ENCODE peak calls at places on chromosomes 4 and X, in seven cellular contexts. L, B, D, V, E, S and F are unnamed samples.

GRCh38 chr4:127782275-127783025 is at the start of gene HSPA4L:
- DNase-seq in V (peak), D (peak), L (peak), S (peak), B (peak), E (peak), F (peak)

GRCh38 chrX:8191022-8191421 is 20.0 kb upstream of the VCX2 start:
- DNase-seq in L (no peak), B (no peak), V (peak), E (no peak), S (no peak), D (no peak), F (peak)

GRCh38 chr4:37680089-37680488 is 6.1 kb downstream of the RELL1 start:
- DNase-seq in B (no peak), L (no peak), D (no peak), E (no peak), S (no peak), V (no peak), F (no peak)

GRCh38 chr4:99886146-99886545 is 8.1 kb downstream of the LAMTOR3 start:
- DNase-seq in L (no peak), B (peak), D (no peak), S (no peak), V (peak), E (peak), F (peak)

GRCh38 chr4:73250642-73251041 is 8.0 kb downstream of the ANKRD17 start:
- DNase-seq in B (no peak), E (no peak), V (no peak), S (no peak), D (no peak), L (no peak), F (no peak)

GRCh38 chr4:118278473-118279274 is 74.1 kb downstream of the PRSS12 start:
- DNase-seq in E (peak), D (peak), V (peak), B (peak), L (peak), S (peak), F (peak)

GRCh38 chr4:176432811-176433540 is 113.2 kb downstream of the SPCS3 start:
- DNase-seq in B (no peak), S (no peak), D (no peak), V (no peak), E (peak), L (no peak), F (peak)

GRCh38 chrX:128975716-128976115 is 547.6 kb downstream of the SMARCA1 start:
- DNase-seq in V (peak), D (peak), L (peak), S (peak), B (peak), E (no peak), F (no peak)

GRCh38 chr4:144738649-144739048 is 92.7 kb downstream of the HHIP start:
- DNase-seq in E (no peak), B (no peak), S (no peak), L (no peak), V (no peak), D (no peak), F (no peak)

GRCh38 chr4:8819019-8819418 is 52.6 kb downstream of the HMX1 start:
- DNase-seq in S (no peak), E (no peak), D (no peak), L (no peak), B (no peak), V (no peak), F (no peak)
- H3K4me2 ChIP-seq in S (no peak), E (no peak), D (peak), L (peak), B (no peak), V (no peak), F (no peak)

DNA sequence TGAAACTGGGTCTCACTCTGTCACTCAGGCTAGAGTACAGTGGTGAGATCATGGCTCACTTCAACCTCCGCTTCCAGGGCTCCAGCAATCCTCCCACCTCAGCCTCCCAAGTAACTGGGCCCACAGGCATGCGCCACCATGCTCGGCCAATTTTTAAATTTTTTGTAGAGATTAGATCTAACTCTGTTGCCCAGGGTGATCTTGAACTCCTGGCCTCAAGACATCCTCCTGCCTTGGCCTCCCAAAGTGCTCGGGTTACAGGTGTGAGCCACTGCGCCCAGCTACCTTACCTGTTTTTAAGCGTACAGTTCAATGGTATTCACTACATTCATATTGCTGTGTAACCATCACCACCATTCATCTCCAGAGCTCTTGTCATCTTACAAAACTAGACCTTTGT is 41.5 kb downstream of the ING2 start:
- DNase-seq in V (no peak), B (no peak), E (no peak), S (no peak), L (no peak), D (no peak), F (no peak)
- H2AFZ ChIP-seq in V (no peak), B (no peak), E (no peak), S (no peak), L (no peak), D (no peak), F (no peak)

GRCh38 chrX:11953615-11954014 is 184.7 kb upstream of the FRMPD4 start:
- DNase-seq in E (peak), S (no peak), V (peak), D (no peak), L (no peak), B (peak), F (peak)
- H3K4me2 ChIP-seq in E (peak), S (no peak), V (peak), D (no peak), L (no peak), B (no peak), F (no peak)

DNA sequence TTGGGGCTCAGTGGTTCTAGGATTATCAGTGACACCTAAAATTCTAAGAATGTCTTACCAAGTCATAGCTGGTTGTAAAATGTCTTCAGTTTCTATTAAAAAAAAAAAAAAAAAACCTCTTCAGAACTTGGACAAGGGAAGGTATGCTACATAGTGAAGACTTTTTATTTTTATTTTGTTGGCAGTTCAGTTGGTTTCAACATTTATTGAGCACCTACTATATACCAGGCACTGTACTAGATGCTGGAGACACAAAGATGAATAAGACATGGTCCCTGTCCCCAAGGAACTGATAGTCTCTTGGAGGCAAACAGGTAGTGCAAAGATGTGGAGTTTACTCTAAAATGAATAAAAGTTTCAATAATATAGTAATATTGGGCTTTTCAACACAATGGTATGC is 8.9 kb upstream of the BBS7 start:
- DNase-seq in B (no peak), E (no peak), S (no peak), D (no peak), L (no peak), V (no peak), F (no peak)
- H2AFZ ChIP-seq in B (no peak), E (no peak), S (no peak), D (no peak), L (no peak), V (no peak), F (no peak)

DNA sequence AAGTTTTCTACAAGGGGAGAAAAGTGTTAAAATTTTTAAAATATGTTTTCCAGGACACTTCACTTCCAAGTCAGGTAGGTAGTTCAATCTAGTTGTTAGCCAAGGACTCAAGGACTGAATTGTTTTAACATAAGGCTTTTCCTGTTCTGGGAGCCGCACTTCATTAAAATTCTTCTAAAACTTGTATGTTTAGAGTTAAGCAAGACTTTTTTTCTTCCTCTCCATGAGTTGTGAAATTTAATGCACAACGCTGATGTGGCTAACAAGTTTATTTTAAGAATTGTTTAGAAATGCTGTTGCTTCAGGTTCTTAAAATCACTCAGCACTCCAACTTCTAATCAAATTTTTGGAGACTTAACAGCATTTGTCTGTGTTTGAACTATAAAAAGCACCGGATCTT is 49.6 kb downstream of the XIAP start:
- DNase-seq in D (no peak), V (no peak), S (no peak), L (no peak), E (no peak), B (no peak), F (peak)
- H3K4me2 ChIP-seq in D (no peak), V (no peak), S (no peak), L (no peak), E (no peak), B (no peak), F (no peak)

DNA sequence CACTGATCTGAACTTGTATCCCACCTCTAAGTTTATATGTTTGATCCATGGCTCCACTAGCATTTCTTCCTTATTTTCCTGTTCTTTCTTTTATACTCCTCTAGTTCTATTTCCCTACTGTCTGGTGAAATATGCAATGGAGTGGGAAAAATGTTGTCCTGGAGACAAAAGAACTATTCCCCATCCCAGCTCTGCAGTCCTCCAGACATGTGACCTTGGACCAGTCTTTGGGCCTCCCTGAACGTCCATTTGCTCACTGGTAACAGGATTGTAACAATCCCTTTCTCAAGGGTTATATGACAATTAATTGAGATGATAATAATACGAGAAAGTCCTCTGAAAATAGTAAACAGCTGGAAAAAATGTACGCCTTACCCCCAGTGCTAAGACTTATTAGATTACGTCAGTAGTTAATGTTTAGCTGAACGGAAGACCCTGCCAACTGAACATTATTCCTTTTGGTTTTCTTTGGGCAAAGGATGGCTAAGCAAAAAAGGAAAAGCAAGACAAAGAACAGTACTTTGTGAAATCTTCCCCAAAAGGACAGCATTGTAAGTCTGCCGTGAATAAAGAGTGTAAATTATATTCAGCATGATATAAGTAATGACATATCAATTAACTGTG is 302.3 kb upstream of the PPARGC1A start:
- DNase-seq in D (no peak), B (no peak), E (no peak), S (no peak), V (no peak), L (no peak), F (no peak)
- H2AFZ ChIP-seq in D (no peak), B (no peak), E (no peak), S (no peak), V (no peak), L (no peak), F (no peak)

GRCh38 chr4:21307709-21308108 is 607.5 kb downstream of the PACRGL start:
- DNase-seq in D (no peak), V (no peak), S (no peak), B (no peak), E (no peak), L (no peak), F (no peak)

DNA sequence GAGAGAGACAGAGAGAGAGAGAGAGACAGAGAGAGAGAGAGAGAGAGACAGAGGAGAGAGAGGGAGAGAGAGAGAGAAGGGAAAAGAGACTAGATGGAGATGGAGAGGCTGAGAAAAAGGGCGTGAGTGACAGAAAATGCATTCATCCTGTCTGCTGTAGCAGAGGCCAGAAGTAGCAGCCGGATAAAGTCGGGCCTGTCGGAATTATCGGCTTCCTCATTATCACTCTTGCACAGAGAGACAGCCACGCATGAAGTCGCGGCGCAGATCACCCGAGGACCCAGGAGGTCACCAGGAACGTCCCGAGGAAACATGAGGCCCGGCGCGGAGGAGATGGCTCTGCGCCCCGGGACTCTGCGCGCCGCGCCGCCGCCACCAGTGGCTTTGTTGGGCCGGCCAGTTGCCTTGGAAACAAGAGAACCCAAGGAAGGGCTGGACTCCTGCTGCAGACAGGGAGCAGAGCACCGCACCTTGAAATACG is 603.8 kb downstream of the PACRGL start:
- DNase-seq in D (no peak), B (peak), S (no peak), V (no peak), E (no peak), L (no peak), F (no peak)
- H3K4me2 ChIP-seq in D (no peak), B (no peak), S (no peak), V (no peak), E (peak), L (no peak), F (no peak)

DNA sequence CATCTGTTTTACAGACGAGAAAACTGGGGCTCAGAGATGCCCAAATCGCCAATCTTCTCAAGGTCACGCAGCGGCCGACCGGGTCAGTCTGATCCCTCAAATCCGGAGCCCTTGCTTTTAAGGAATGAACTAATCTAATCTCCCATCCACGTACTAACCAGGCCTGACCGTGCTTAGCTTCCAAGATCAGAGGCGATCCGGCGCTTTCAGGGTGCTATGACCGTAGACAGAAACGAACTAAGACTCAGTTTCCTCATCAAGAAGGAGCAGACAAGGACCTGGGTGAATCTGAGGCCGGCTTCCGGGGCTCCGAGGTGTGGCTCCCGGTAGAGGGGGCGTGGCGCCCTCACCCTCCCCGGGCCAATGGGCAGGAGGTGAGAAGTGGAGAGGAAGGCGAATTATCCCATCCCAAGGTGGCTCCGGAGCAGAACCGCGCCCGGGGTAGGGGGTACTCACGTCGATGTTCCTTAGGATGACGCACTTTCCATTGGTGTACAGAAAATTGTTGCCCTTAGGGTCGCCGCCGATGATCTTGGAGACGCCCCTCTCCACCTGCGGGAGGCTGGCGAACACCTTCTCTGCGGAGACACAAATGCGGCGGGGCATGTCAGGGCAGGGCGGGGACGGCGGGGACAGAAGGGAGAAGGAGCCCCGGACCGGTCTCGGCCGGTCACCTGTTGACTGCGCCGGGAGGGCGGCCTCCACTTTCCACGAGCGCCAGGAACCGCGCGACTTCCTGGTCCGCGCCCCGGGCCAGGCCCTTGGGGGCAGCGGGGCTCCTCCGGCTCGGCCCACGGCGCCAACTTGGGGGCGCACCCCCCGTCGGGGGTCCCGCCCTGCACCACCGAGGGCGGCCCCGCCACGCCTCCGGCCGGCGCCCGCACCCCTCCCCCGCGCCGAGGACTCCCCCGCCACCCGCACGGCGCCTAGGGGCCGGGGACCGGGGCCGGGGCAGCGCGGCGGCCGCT is 658 bp downstream of the WDR1 start:
- DNase-seq in V (peak), L (peak), E (no peak), D (peak), S (peak), B (peak), F (peak)
- H2AFZ ChIP-seq in V (no peak), L (no peak), E (no peak), D (no peak), S (peak), B (no peak), F (no peak)

DNA sequence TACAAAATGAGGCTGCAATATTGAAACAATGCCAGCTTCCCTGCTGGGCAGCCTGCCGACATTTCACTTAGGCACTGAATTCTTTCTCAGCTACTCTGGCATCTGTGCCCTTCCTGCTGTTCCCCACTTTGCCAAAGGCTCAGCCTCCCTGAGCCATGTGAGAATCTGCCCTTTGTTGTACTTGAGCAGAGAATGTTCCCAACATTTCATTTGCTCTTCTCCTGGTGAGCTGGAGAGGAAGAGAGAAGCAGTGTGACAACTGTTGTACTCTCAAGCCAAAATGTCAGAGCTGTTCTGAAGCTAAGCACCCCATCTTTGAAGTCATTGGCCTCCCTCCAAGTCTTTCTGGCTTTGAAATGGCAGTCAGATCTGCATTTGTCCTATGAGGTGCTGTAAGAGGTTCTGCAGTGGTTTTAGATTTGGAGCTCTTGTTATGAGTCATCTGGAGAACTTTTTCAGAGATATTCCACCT is 32.5 kb downstream of the LANCL3 start:
- DNase-seq in S (no peak), B (no peak), V (no peak), L (no peak), D (no peak), E (no peak), F (no peak)
- H3K4me2 ChIP-seq in S (no peak), B (no peak), V (no peak), L (no peak), D (no peak), E (no peak), F (no peak)

DNA sequence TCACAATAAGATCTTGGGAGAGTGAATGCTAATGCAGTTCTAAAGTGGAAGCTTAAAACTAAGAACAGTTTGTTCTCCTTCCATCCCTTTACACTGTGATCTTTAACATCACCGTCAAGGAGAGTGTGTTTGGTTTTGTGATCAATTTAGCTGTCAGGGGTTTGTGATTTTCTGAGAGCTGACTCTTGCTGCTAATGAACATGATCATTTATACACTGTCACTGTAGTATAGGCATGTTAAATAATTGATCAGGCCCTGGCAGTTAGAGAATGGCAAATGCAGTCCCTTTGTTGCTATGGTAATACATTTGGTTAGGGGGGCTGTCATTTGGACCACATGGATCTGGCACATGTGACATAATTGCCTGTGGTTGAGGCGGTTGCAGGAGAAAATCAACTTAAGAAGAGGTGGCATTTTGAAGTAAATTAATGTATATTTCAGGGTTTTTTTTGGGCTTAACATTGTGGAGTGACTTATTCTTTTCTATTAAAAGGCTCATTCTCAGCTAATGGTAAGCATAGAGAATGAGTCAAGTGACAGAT is 113.9 kb downstream of the FHIP1A start:
- DNase-seq in S (no peak), D (no peak), V (peak), L (no peak), E (no peak), B (no peak), F (no peak)
- H2AFZ ChIP-seq in S (no peak), D (no peak), V (no peak), L (no peak), E (no peak), B (no peak), F (no peak)